ENCODE peak calls at places on chromosome 17, in eight cellular contexts. U is activated B cell treated with CpG ODN at 0.5 μM for 24 hours; D is glomerular endothelial cell; Z is NCI-H2029; F is IMR-90; Q is A549; I is HFF-Myc; K is naive thymus-derived CD4-positive, alpha-beta T cell. T is an unnamed sample.

GRCh38 chr17:28188841-28189263 is 130.1 kb upstream of the TMEM97 start:
- DNase-seq in U (no peak), D (no peak), Z (no peak), F (peak; percentile 78), Q (no peak), I (peak; percentile 62), K (no peak), T (no peak)

GRCh38 chr17:17180141-17180603 is 26.0 kb downstream of the PLD6 start:
- DNase-seq in U (no peak), D (no peak), Z (no peak), F (no peak), Q (no peak), I (no peak), K (no peak), T (no peak)

GRCh38 chr17:68172461-68172954 is 75.3 kb upstream of the AMZ2 start:
- DNase-seq in U (peak; percentile 58), D (peak; percentile 18), Z (peak; percentile 42), F (peak; percentile 49), Q (peak; percentile 18), I (no peak), K (peak; percentile 45), T (peak; percentile 7)

GRCh38 chr17:76716146-76716833 is 5.5 kb upstream of the MXRA7 start:
- DNase-seq in U (no peak), D (no peak), Z (no peak), F (peak; percentile 99), Q (no peak), I (peak; percentile 56), K (peak; percentile 32), T (no peak)

GRCh38 chr17:34869636-34870035 is 91.6 kb downstream of the CCT6B start:
- DNase-seq in U (no peak), D (no peak), Z (no peak), F (no peak), Q (no peak), I (no peak), K (no peak), T (no peak)

GRCh38 chr17:39200957-39201510 is 951 bp downstream of the RPL19 start:
- DNase-seq in U (no peak), D (no peak), Z (no peak), F (no peak), Q (no peak), I (no peak), K (no peak), T (no peak)

GRCh38 chr17:62626719-62627218 is 701 bp upstream of the MRC2 start:
- DNase-seq in U (no peak), D (no peak), Z (no peak), F (peak; percentile 90), Q (peak; percentile 82), I (peak; percentile 35), K (no peak), T (no peak)

GRCh38 chr17:50147841-50148225 is 2.6 kb downstream of the PPP1R9B start:
- DNase-seq in U (no peak), D (no peak), Z (no peak), F (no peak), Q (no peak), I (no peak), K (no peak), T (no peak)

GRCh38 chr17:51154176-51154575 is 817 bp downstream of the NME1 start:
- DNase-seq in U (no peak), D (no peak), Z (no peak), F (peak; percentile 20), Q (no peak), I (no peak), K (no peak), T (no peak)

GRCh38 chr17:40442392-40443195 is 656 bp upstream of the IGFBP4 start:
- DNase-seq in U (no peak), D (no peak), Z (no peak), F (peak; percentile 47), Q (peak; percentile 82), I (no peak), K (no peak), T (no peak)

GRCh38 chr17:79922161-79922569 is 82.9 kb upstream of the CBX4 start:
- DNase-seq in U (no peak), D (no peak), Z (no peak), F (no peak), Q (no peak), I (no peak), K (no peak), T (no peak)

GRCh38 chr17:77817953-77818352 is 140.6 kb upstream of the TNRC6C start:
- DNase-seq in U (no peak), D (no peak), Z (no peak), F (no peak), Q (no peak), I (no peak), K (no peak), T (no peak)

GRCh38 chr17:38663125-38663751 is 11.5 kb downstream of the EPOP start:
- DNase-seq in U (no peak), D (no peak), Z (peak; percentile 59), F (peak; percentile 29), Q (peak; percentile 94), I (peak; percentile 30), K (no peak), T (no peak)

GRCh38 chr17:81582769-81583168 is 30.6 kb upstream of the FAAP100 start:
- DNase-seq in U (no peak), D (no peak), Z (no peak), F (no peak), Q (no peak), I (no peak), K (no peak), T (no peak)